ENCODE peak calls at places on chromosomes 13 and 19, in ten cellular contexts. P, X, S, A, Q, C, M, R, L and K are unnamed samples.

GRCh38 chr13:91017669-91018053 is 329.8 kb upstream of the MIR17HG start:
- DNase-seq in Q (no peak), P (no peak), L (no peak), M (no peak), R (no peak), A (no peak), C (no peak), S (no peak), X (no peak), K (no peak)

GRCh38 chr19:48565090-48565489 is 13.1 kb downstream of the SULT2B1 start:
- DNase-seq in M (no peak), P (no peak), Q (peak), L (no peak), R (no peak), A (no peak), X (peak), C (no peak), S (no peak), K (no peak)

GRCh38 chr19:12606796-12607195 is 3.8 kb downstream of the ZNF490 start:
- DNase-seq in S (no peak), A (no peak), M (no peak), P (no peak), L (no peak), R (no peak), X (peak), Q (no peak), C (no peak), K (no peak)

GRCh38 chr13:26664942-26665341 is 95.6 kb downstream of the GPR12 start:
- DNase-seq in A (no peak), Q (no peak), L (no peak), C (no peak), S (peak), P (no peak), X (no peak), R (no peak), M (no peak), K (no peak)

GRCh38 chr19:756232-756631 is 5.3 kb downstream of the MISP start:
- DNase-seq in P (no peak), C (no peak), L (no peak), X (peak), A (no peak), R (no peak), Q (peak), S (peak), M (no peak), K (peak)

GRCh38 chr13:95317037-95317989 is 16.1 kb upstream of the ABCC4 start:
- DNase-seq in S (no peak), R (no peak), M (no peak), A (no peak), X (peak), Q (no peak), P (no peak), L (no peak), C (no peak), K (no peak)

GRCh38 chr19:51186323-51186722 is 38.6 kb upstream of the CD33 start:
- DNase-seq in A (no peak), C (no peak), M (no peak), X (no peak), Q (no peak), R (no peak), L (no peak), P (no peak), S (no peak), K (no peak)

GRCh38 chr13:48653074-48654054 is at the start of gene CYSLTR2:
- DNase-seq in S (no peak), L (peak), A (peak), Q (peak), X (peak), R (peak), M (no peak), C (no peak), P (no peak), K (peak)

GRCh38 chr19:2032296-2032941 is 16.9 kb upstream of the BTBD2 start:
- DNase-seq in X (peak), R (peak), M (peak), Q (peak), A (peak), C (peak), L (peak), S (no peak), P (peak), K (no peak)

GRCh38 chr19:14473915-14474578 is 1.1 kb downstream of the PTGER1 start:
- DNase-seq in C (no peak), Q (no peak), L (no peak), R (no peak), A (no peak), X (peak), S (no peak), P (no peak), M (no peak), K (no peak)

GRCh38 chr13:41788552-41788951 is 172.4 kb downstream of the VWA8 start:
- DNase-seq in P (no peak), L (no peak), Q (no peak), S (no peak), R (no peak), X (no peak), C (no peak), M (no peak), A (no peak), K (no peak)

GRCh38 chr13:72643339-72643989 is 84.0 kb downstream of the MZT1 start:
- DNase-seq in S (peak), A (no peak), P (peak), R (peak), L (peak), Q (peak), C (no peak), M (peak), X (peak), K (peak)

GRCh38 chr13:99828114-99828513 is 143.5 kb downstream of the ZIC5 start:
- DNase-seq in Q (no peak), P (no peak), X (no peak), L (no peak), S (no peak), C (no peak), R (no peak), M (no peak), A (no peak), K (peak)

GRCh38 chr19:40691421-40692211 is 1.2 kb upstream of the NUMBL start:
- DNase-seq in A (no peak), L (no peak), X (peak), M (no peak), R (no peak), C (no peak), S (peak), P (no peak), Q (no peak), K (no peak)

GRCh38 chr13:31663880-31664585 is 75.3 kb upstream of the RXFP2 start:
- DNase-seq in R (no peak), P (no peak), M (no peak), S (no peak), X (no peak), A (no peak), C (no peak), Q (no peak), L (no peak), K (no peak)

GRCh38 chr13:64723735-64724134 is 2506.4 kb downstream of the PCDH9 start:
- DNase-seq in P (no peak), C (peak), Q (peak), L (peak), S (no peak), R (peak), A (peak), X (peak), M (no peak), K (no peak)

GRCh38 chr19:19697589-19697988 is 28.9 kb downstream of the ZNF101 start:
- DNase-seq in S (no peak), P (no peak), C (no peak), Q (no peak), R (no peak), L (no peak), M (no peak), A (no peak), X (no peak), K (no peak)

GRCh38 chr19:2180114-2180513 is 16.4 kb downstream of the DOT1L start:
- DNase-seq in S (no peak), A (no peak), P (no peak), C (no peak), X (no peak), M (no peak), L (no peak), Q (no peak), R (no peak), K (no peak)

GRCh38 chr13:110445183-110445582 is 116.3 kb downstream of the RAB20 start:
- DNase-seq in X (peak), Q (no peak), C (no peak), S (no peak), A (no peak), R (no peak), M (no peak), L (no peak), P (no peak), K (peak)

GRCh38 chr13:73119612-73120011 is 60.8 kb downstream of the KLF5 start:
- DNase-seq in L (no peak), C (no peak), P (no peak), Q (no peak), A (no peak), R (no peak), S (no peak), M (no peak), X (no peak), K (no peak)

GRCh38 chr13:73822671-73823592 is 311.3 kb downstream of the KLF12 start:
- DNase-seq in Q (no peak), C (no peak), M (no peak), A (no peak), P (no peak), S (no peak), X (no peak), L (no peak), R (no peak), K (no peak)

GRCh38 chr19:38514812-38515633 is 81.5 kb downstream of the RYR1 start:
- DNase-seq in C (no peak), A (peak), P (peak), Q (peak), X (peak), L (peak), M (peak), R (peak), S (peak), K (peak)

GRCh38 chr13:103140001-103140671 is 73.9 kb upstream of the SLC10A2 start:
- DNase-seq in C (peak), X (peak), P (no peak), R (no peak), M (no peak), S (peak), Q (peak), A (no peak), L (peak), K (peak)

GRCh38 chr19:41416194-41416674 is 10.9 kb downstream of the B3GNT8 start:
- DNase-seq in S (no peak), M (no peak), X (no peak), Q (no peak), A (no peak), C (no peak), L (no peak), P (peak), R (no peak), K (no peak)

GRCh38 chr19:24000656-24001055 is 86.0 kb downstream of the ZNF726 start:
- DNase-seq in R (no peak), A (no peak), M (no peak), X (no peak), S (no peak), P (no peak), L (no peak), Q (no peak), C (no peak), K (no peak)

GRCh38 chr19:53906211-53907192 is 2.6 kb upstream of the CACNG7 start:
- DNase-seq in Q (no peak), C (no peak), M (no peak), S (peak), L (no peak), X (peak), P (peak), R (peak), A (no peak), K (no peak)

GRCh38 chr19:6087074-6087506 is 23.2 kb downstream of the RFX2 start:
- DNase-seq in C (no peak), L (no peak), X (no peak), S (peak), M (no peak), Q (no peak), P (peak), A (no peak), R (no peak), K (peak)

GRCh38 chr13:20843177-20843576 is 59.4 kb downstream of the XPO4 start:
- DNase-seq in A (no peak), R (peak), P (no peak), Q (no peak), L (no peak), S (no peak), C (no peak), M (no peak), X (no peak), K (no peak)

GRCh38 chr19:40400521-40400920 is 10.5 kb upstream of the HIPK4 start:
- DNase-seq in P (no peak), R (peak), C (no peak), Q (no peak), S (no peak), L (no peak), X (peak), M (no peak), A (no peak), K (no peak)

GRCh38 chr19:47436712-47437401 is 17.5 kb upstream of the MEIS3 start:
- DNase-seq in S (peak), C (no peak), M (peak), Q (peak), A (no peak), R (peak), L (no peak), X (peak), P (peak), K (peak)

GRCh38 chr19:29121684-29122083 is 91.3 kb downstream of the UQCRFS1 start:
- DNase-seq in C (no peak), P (no peak), S (no peak), X (peak), R (peak), Q (no peak), L (no peak), A (no peak), M (no peak), K (peak)

GRCh38 chr19:9909251-9909650 is 27.1 kb downstream of the OLFM2 start:
- DNase-seq in A (no peak), M (no peak), R (no peak), P (no peak), X (no peak), L (no peak), S (no peak), C (no peak), Q (no peak), K (no peak)
- H3K4me3 ChIP-seq in A (no peak), M (no peak), R (no peak), P (no peak), X (no peak), L (no peak), S (no peak), C (no peak), Q (no peak), K (no peak)

DNA sequence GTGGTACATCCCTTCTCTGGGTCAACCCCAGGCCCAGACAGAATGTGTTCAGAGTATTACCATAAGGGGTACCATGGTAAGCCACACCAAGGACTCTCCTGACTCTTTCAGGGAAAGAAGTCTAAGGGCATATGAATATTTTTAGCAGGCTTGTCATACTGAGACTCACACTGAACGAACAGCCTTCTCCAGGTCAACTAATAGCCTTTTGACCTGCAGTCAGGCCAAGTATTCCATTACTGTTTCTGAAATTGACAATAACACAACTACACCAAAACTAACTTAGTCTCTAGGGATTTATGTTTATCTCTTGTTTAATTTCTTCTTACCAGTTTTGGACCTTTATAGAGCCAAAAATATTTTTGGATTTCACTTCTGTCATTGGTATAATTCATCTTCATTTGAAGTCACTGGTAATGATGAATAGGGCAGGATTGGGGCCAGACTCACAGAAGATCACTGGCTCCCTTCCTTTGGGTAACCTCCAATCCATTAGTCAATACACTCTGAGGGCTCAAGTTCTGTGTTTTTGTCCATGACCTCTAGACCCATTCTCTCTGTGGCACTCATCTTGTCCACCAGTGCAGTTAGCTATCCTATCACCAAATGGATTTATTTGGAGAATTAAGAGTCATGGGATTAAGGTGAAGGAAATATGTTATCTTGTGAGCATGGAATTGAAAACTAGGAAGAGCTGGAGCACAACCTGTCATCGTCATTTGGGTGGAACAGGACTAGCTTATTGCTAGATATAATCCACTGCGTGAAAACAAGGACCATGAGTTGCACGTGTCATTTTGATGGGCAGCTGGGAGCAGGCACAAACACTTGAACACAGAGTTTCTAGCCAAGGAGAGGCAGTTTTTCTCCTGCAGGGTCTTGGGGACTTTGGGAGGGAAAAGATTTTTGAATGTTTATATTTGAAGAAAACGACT is 313.3 kb downstream of the DCLK1 start:
- DNase-seq in Q (no peak), S (no peak), R (peak), L (no peak), P (no peak), M (no peak), X (no peak), C (no peak), A (no peak), K (no peak)
- TF ChIP-seq CTCF in Q (no peak), S (no peak), R (no peak), L (no peak), P (no peak), M (no peak), X (no peak), C (no peak), A (no peak), K (no peak)

GRCh38 chr19:36150586-36150985 is 1.7 kb downstream of the COX7A1 start:
- DNase-seq in M (no peak), P (no peak), S (no peak), Q (no peak), A (no peak), C (no peak), R (no peak), X (no peak), L (no peak), K (no peak)

GRCh38 chr19:36152886-36153525 is 759 bp upstream of the COX7A1 start:
- DNase-seq in C (no peak), P (peak), L (no peak), X (no peak), A (no peak), Q (no peak), S (no peak), R (no peak), M (no peak), K (no peak)

GRCh38 chr19:36151144-36152051 is 849 bp downstream of the COX7A1 start:
- DNase-seq in S (no peak), C (no peak), P (no peak), X (peak), M (peak), A (no peak), R (no peak), L (no peak), Q (no peak), K (no peak)

GRCh38 chr19:36149673-36150406 is 2.4 kb downstream of the COX7A1 start:
- DNase-seq in L (no peak), X (no peak), R (no peak), C (no peak), S (no peak), Q (no peak), A (no peak), M (no peak), P (no peak), K (no peak)

GRCh38 chr19:36152061-36152885 is at the start of gene COX7A1:
- DNase-seq in S (no peak), Q (peak), M (peak), X (peak), A (no peak), C (no peak), L (no peak), P (peak), R (peak), K (no peak)
- H3K4me3 ChIP-seq in S (no peak), Q (peak), M (peak), X (peak), A (no peak), C (peak), L (peak), P (peak), R (peak), K (no peak)

GRCh38 chr13:67769987-67770341 is 539.8 kb upstream of the PCDH9 start:
- DNase-seq in L (no peak), R (no peak), C (no peak), Q (no peak), S (no peak), P (no peak), X (no peak), M (no peak), A (no peak), K (no peak)
- TF ChIP-seq CTCF in L (no peak), R (no peak), C (no peak), Q (no peak), S (no peak), P (no peak), X (no peak), M (no peak), A (no peak), K (no peak)

GRCh38 chr19:8000298-8001038 is 5.0 kb downstream of the ELAVL1 start:
- DNase-seq in C (no peak), Q (no peak), P (no peak), X (no peak), R (no peak), L (no peak), M (no peak), A (no peak), S (no peak), K (peak)

GRCh38 chr19:7999376-7999775 is 6.1 kb downstream of the ELAVL1 start:
- DNase-seq in A (no peak), C (no peak), S (no peak), P (no peak), R (no peak), L (no peak), Q (no peak), M (no peak), X (no peak), K (no peak)

GRCh38 chr19:8004001-8004400 is 1.4 kb downstream of the ELAVL1 start:
- DNase-seq in S (no peak), X (no peak), A (no peak), M (no peak), C (no peak), R (no peak), L (no peak), Q (no peak), P (no peak), K (no peak)

GRCh38 chr19:8001995-8002849 is 3.2 kb downstream of the ELAVL1 start:
- DNase-seq in M (peak), R (peak), S (peak), Q (peak), X (peak), L (peak), P (peak), C (no peak), A (peak), K (peak)

DNA sequence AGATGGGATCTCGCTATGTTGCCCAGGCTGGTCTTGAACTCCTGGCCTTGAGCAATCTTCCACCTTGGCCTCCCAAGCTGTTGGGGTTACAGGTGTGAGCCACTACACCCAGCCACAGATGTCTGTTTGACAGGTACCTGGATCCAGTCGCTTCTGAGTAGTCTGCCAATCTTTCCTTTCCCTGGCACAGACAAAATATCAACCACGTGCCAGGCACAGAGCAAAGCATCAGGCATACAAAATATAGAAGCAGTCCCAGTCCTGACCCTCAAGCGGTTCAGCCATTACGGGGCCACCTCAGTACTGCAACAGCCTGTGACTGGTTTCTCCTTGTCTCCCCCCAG is 3.8 kb downstream of the ELAVL1 start:
- DNase-seq in C (no peak), R (no peak), X (no peak), S (no peak), Q (no peak), A (no peak), P (no peak), M (no peak), L (no peak), K (no peak)
- H3K4me3 ChIP-seq in C (no peak), R (no peak), X (peak), S (no peak), Q (no peak), A (no peak), P (no peak), M (no peak), L (peak), K (peak)